ENCODE peak calls at places on chromosomes 12 and 14, in seven cellular contexts. One of them, this sample, is unnamed.
A peak's percentile ranks its signal among the peaks of the same experiment; 100 is the strongest.

GRCh38 chr12:117494833-117495714 is 133.6 kb upstream of the NOS1 start:
- DNase-seq in stomach: peak; percentile 73
- DNase-seq in nephron progenitor cell: peak; percentile 36
- DNase-seq in AG10803: no peak
- DNase-seq in T follicular helper cell: no peak
- DNase-seq in lower leg skin: no peak
- DNase-seq in GM12892: no peak
- DNase-seq in this sample: no peak

GRCh38 chr14:23930742-23931141 is 22.8 kb upstream of the DHRS4 start:
- DNase-seq in lower leg skin: no peak
- DNase-seq in GM12892: no peak
- DNase-seq in stomach: no peak
- DNase-seq in T follicular helper cell: no peak
- DNase-seq in nephron progenitor cell: no peak
- DNase-seq in AG10803: peak; percentile 76
- DNase-seq in this sample: no peak

GRCh38 chr12:110102255-110102654 is 21.9 kb upstream of the IFT81 start:
- DNase-seq in stomach: no peak
- DNase-seq in lower leg skin: no peak
- DNase-seq in nephron progenitor cell: peak; percentile 32
- DNase-seq in GM12892: peak; percentile 16
- DNase-seq in AG10803: peak; percentile 53
- DNase-seq in T follicular helper cell: peak; percentile 5
- DNase-seq in this sample: peak; percentile 74

GRCh38 chr12:132955094-132955932 is 793 bp downstream of the ZNF605 start:
- DNase-seq in lower leg skin: no peak
- DNase-seq in stomach: peak; percentile 28
- DNase-seq in GM12892: no peak
- DNase-seq in T follicular helper cell: no peak
- DNase-seq in nephron progenitor cell: peak; percentile 37
- DNase-seq in AG10803: peak; percentile 75
- DNase-seq in this sample: peak; percentile 35

GRCh38 chr12:57765698-57766463 is 997 bp downstream of the CYP27B1 start:
- DNase-seq in stomach: no peak
- DNase-seq in GM12892: no peak
- DNase-seq in lower leg skin: no peak
- DNase-seq in AG10803: no peak
- DNase-seq in T follicular helper cell: no peak
- DNase-seq in nephron progenitor cell: peak; percentile 31
- DNase-seq in this sample: no peak

GRCh38 chr12:124914392-124915248 is at the start of gene UBC:
- DNase-seq in nephron progenitor cell: peak; percentile 88
- DNase-seq in GM12892: peak; percentile 60
- DNase-seq in lower leg skin: peak; percentile 99
- DNase-seq in AG10803: peak; percentile 95
- DNase-seq in stomach: peak; percentile 93
- DNase-seq in T follicular helper cell: peak; percentile 85
- DNase-seq in this sample: no peak

GRCh38 chr12:86148612-86149011 is 107.6 kb downstream of the MGAT4C start:
- DNase-seq in AG10803: no peak
- DNase-seq in T follicular helper cell: no peak
- DNase-seq in stomach: no peak
- DNase-seq in lower leg skin: no peak
- DNase-seq in nephron progenitor cell: no peak
- DNase-seq in GM12892: no peak
- DNase-seq in this sample: no peak

GRCh38 chr12:10562306-10562933 is 51.0 kb downstream of the MAGOHB start:
- DNase-seq in AG10803: peak; percentile 56
- DNase-seq in T follicular helper cell: no peak
- DNase-seq in GM12892: no peak
- DNase-seq in lower leg skin: no peak
- DNase-seq in stomach: no peak
- DNase-seq in nephron progenitor cell: no peak
- DNase-seq in this sample: no peak

GRCh38 chr12:57483466-57483865 is 3.8 kb upstream of the ARHGAP9 start:
- DNase-seq in GM12892: no peak
- DNase-seq in nephron progenitor cell: no peak
- DNase-seq in AG10803: peak; percentile 84
- DNase-seq in stomach: no peak
- DNase-seq in T follicular helper cell: no peak
- DNase-seq in lower leg skin: no peak
- DNase-seq in this sample: no peak

GRCh38 chr12:65014504-65015271 is 106.4 kb downstream of the WIF1 start:
- DNase-seq in T follicular helper cell: no peak
- DNase-seq in lower leg skin: no peak
- DNase-seq in AG10803: no peak
- DNase-seq in stomach: no peak
- DNase-seq in nephron progenitor cell: no peak
- DNase-seq in GM12892: no peak
- DNase-seq in this sample: no peak

GRCh38 chr12:122421263-122421814 is 1.1 kb downstream of the CLIP1 start:
- DNase-seq in AG10803: peak; percentile 50
- DNase-seq in stomach: peak; percentile 35
- DNase-seq in T follicular helper cell: no peak
- DNase-seq in lower leg skin: peak; percentile 92
- DNase-seq in GM12892: no peak
- DNase-seq in nephron progenitor cell: no peak
- DNase-seq in this sample: no peak

GRCh38 chr14:104086661-104087461 is 1.4 kb downstream of the ASPG start:
- DNase-seq in T follicular helper cell: no peak
- DNase-seq in lower leg skin: no peak
- DNase-seq in stomach: peak; percentile 30
- DNase-seq in AG10803: no peak
- DNase-seq in GM12892: peak; percentile 22
- DNase-seq in nephron progenitor cell: peak; percentile 41
- DNase-seq in this sample: no peak

GRCh38 chr14:34489324-34489723 is 27.3 kb upstream of the SPTSSA start:
- DNase-seq in stomach: no peak
- DNase-seq in GM12892: no peak
- DNase-seq in nephron progenitor cell: no peak
- DNase-seq in lower leg skin: no peak
- DNase-seq in T follicular helper cell: no peak
- DNase-seq in AG10803: no peak
- DNase-seq in this sample: no peak

GRCh38 chr14:85528080-85528881 is 1.7 kb upstream of the FLRT2 start:
- DNase-seq in nephron progenitor cell: peak; percentile 36
- DNase-seq in GM12892: no peak
- DNase-seq in stomach: peak; percentile 35
- DNase-seq in T follicular helper cell: no peak
- DNase-seq in AG10803: peak; percentile 93
- DNase-seq in lower leg skin: no peak
- DNase-seq in this sample: no peak

GRCh38 chr12:3882896-3883564 is 9.8 kb upstream of the PARP11 start:
- DNase-seq in nephron progenitor cell: no peak
- DNase-seq in T follicular helper cell: no peak
- DNase-seq in stomach: no peak
- DNase-seq in AG10803: no peak
- DNase-seq in lower leg skin: no peak
- DNase-seq in GM12892: no peak
- DNase-seq in this sample: peak; percentile 15

GRCh38 chr14:56120091-56120632 is 2.0 kb downstream of the PELI2 start:
- DNase-seq in lower leg skin: no peak
- DNase-seq in AG10803: peak; percentile 54
- DNase-seq in stomach: no peak
- DNase-seq in GM12892: no peak
- DNase-seq in nephron progenitor cell: no peak
- DNase-seq in T follicular helper cell: no peak
- DNase-seq in this sample: no peak

GRCh38 chr14:53888535-53889386 is 67.9 kb downstream of the BMP4 start:
- DNase-seq in lower leg skin: no peak
- DNase-seq in GM12892: no peak
- DNase-seq in stomach: no peak
- DNase-seq in nephron progenitor cell: no peak
- DNase-seq in T follicular helper cell: no peak
- DNase-seq in AG10803: no peak
- DNase-seq in this sample: no peak

GRCh38 chr12:128994869-128995268 is 141.6 kb downstream of the GLT1D1 start:
- DNase-seq in nephron progenitor cell: no peak
- DNase-seq in AG10803: no peak
- DNase-seq in lower leg skin: no peak
- DNase-seq in GM12892: no peak
- DNase-seq in T follicular helper cell: no peak
- DNase-seq in stomach: no peak
- DNase-seq in this sample: no peak

GRCh38 chr14:68497016-68497415 is 295.9 kb downstream of the ZFP36L1 start:
- DNase-seq in GM12892: no peak
- DNase-seq in T follicular helper cell: no peak
- DNase-seq in AG10803: peak; percentile 49
- DNase-seq in lower leg skin: no peak
- DNase-seq in nephron progenitor cell: no peak
- DNase-seq in stomach: no peak
- DNase-seq in this sample: no peak

GRCh38 chr12:123089631-123090353 is 61.1 kb downstream of the PITPNM2 start:
- DNase-seq in GM12892: no peak
- DNase-seq in stomach: no peak
- DNase-seq in nephron progenitor cell: no peak
- DNase-seq in AG10803: peak; percentile 96
- DNase-seq in lower leg skin: no peak
- DNase-seq in T follicular helper cell: no peak
- DNase-seq in this sample: peak; percentile 55

GRCh38 chr12:30795410-30795659 is 40.6 kb upstream of the CAPRIN2 start:
- DNase-seq in GM12892: no peak
- DNase-seq in T follicular helper cell: no peak
- DNase-seq in lower leg skin: no peak
- DNase-seq in AG10803: no peak
- DNase-seq in stomach: no peak
- DNase-seq in nephron progenitor cell: peak; percentile 41
- DNase-seq in this sample: no peak

GRCh38 chr14:38197761-38198345 is 9.9 kb upstream of the SSTR1 start:
- DNase-seq in T follicular helper cell: no peak
- DNase-seq in AG10803: peak; percentile 89
- DNase-seq in stomach: no peak
- DNase-seq in lower leg skin: no peak
- DNase-seq in nephron progenitor cell: no peak
- DNase-seq in GM12892: no peak
- DNase-seq in this sample: no peak

GRCh38 chr14:106691601-106692291 is 1165.4 kb downstream of the TMEM121 start:
- DNase-seq in stomach: peak; percentile 28
- DNase-seq in T follicular helper cell: peak; percentile 51
- DNase-seq in AG10803: no peak
- DNase-seq in nephron progenitor cell: peak; percentile 2
- DNase-seq in lower leg skin: no peak
- DNase-seq in GM12892: peak; percentile 39
- DNase-seq in this sample: no peak

GRCh38 chr12:129614221-129614885 is 289.5 kb downstream of the TMEM132D start:
- DNase-seq in GM12892: no peak
- DNase-seq in stomach: no peak
- DNase-seq in AG10803: no peak
- DNase-seq in T follicular helper cell: no peak
- DNase-seq in lower leg skin: no peak
- DNase-seq in nephron progenitor cell: no peak
- DNase-seq in this sample: no peak

GRCh38 chr12:39764944-39765560 is 145.4 kb upstream of the ABCD2 start:
- DNase-seq in nephron progenitor cell: no peak
- DNase-seq in stomach: no peak
- DNase-seq in T follicular helper cell: no peak
- DNase-seq in lower leg skin: no peak
- DNase-seq in GM12892: no peak
- DNase-seq in AG10803: peak; percentile 65
- DNase-seq in this sample: no peak

GRCh38 chr14:101288436-101289229 is 272.7 kb upstream of the DIO3 start:
- DNase-seq in nephron progenitor cell: peak; percentile 46
- DNase-seq in stomach: no peak
- DNase-seq in GM12892: no peak
- DNase-seq in lower leg skin: no peak
- DNase-seq in AG10803: peak; percentile 2
- DNase-seq in T follicular helper cell: no peak
- DNase-seq in this sample: no peak

GRCh38 chr14:59217011-59217410 is 28.5 kb downstream of the DAAM1 start:
- DNase-seq in stomach: no peak
- DNase-seq in T follicular helper cell: no peak
- DNase-seq in GM12892: no peak
- DNase-seq in lower leg skin: no peak
- DNase-seq in AG10803: peak; percentile 11
- DNase-seq in nephron progenitor cell: no peak
- DNase-seq in this sample: no peak

GRCh38 chr12:89206375-89206774 is 145.9 kb downstream of the DUSP6 start:
- DNase-seq in AG10803: no peak
- DNase-seq in nephron progenitor cell: no peak
- DNase-seq in lower leg skin: no peak
- DNase-seq in stomach: no peak
- DNase-seq in T follicular helper cell: no peak
- DNase-seq in GM12892: no peak
- DNase-seq in this sample: no peak